ENCODE peak calls at places on chromosomes 3 and 15, in eight cellular contexts. Z is A549; Q is activated naive CD4-positive, alpha-beta T cell treated with Interleukin-2 at 50 U/mL for 16 hours; Y is GM10248; W is progenitor cell of endocrine pancreas; S is amniotic epithelial cell; T is GM19239; L is NCI-H1092. R is an unnamed sample.

GRCh38 chr15:34588046-34588674 is 4.7 kb upstream of the GOLGA8B start:
- DNase-seq in Z (peak; percentile 71), Q (peak; percentile 68), Y (peak; percentile 60), W (no peak), S (peak; percentile 86), T (no peak), L (no peak), R (peak; percentile 61)

GRCh38 chr15:63233667-63234419 is 43.6 kb upstream of the APH1B start:
- DNase-seq in Z (no peak), Q (no peak), Y (no peak), W (no peak), S (peak; percentile 96), T (no peak), L (no peak), R (no peak)

GRCh38 chr3:141410861-141411771 is 42.8 kb downstream of the ZBTB38 start:
- DNase-seq in Z (no peak), Q (peak; percentile 30), Y (peak; percentile 41), W (no peak), S (no peak), T (no peak), L (no peak), R (no peak)

GRCh38 chr15:80404719-80405553 is 754 bp downstream of the ARNT2 start:
- DNase-seq in Z (peak; percentile 65), Q (no peak), Y (peak; percentile 31), W (peak; percentile 22), S (no peak), T (no peak), L (peak; percentile 4), R (no peak)

GRCh38 chr3:12479919-12480425 is 4.3 kb upstream of the TSEN2 start:
- DNase-seq in Z (peak; percentile 82), Q (peak; percentile 7), Y (peak; percentile 77), W (peak; percentile 17), S (peak; percentile 45), T (peak; percentile 53), L (peak; percentile 37), R (peak; percentile 57)

GRCh38 chr3:176740891-176741290 is 456.4 kb downstream of the TBL1XR1 start:
- DNase-seq in Z (no peak), Q (no peak), Y (no peak), W (no peak), S (no peak), T (no peak), L (no peak), R (no peak)

GRCh38 chr3:32456429-32457130 is 46.1 kb downstream of the CMTM6 start:
- DNase-seq in Z (no peak), Q (no peak), Y (no peak), W (no peak), S (no peak), T (no peak), L (no peak), R (no peak)

GRCh38 chr15:88029696-88030095 is 226.8 kb downstream of the NTRK3 start:
- DNase-seq in Z (no peak), Q (no peak), Y (no peak), W (no peak), S (peak; percentile 1), T (no peak), L (no peak), R (no peak)

GRCh38 chr3:192260611-192261010 is 466.7 kb downstream of the FGF12 start:
- DNase-seq in Z (no peak), Q (no peak), Y (no peak), W (no peak), S (no peak), T (no peak), L (no peak), R (no peak)

GRCh38 chr3:30084971-30085403 is 521.4 kb upstream of the TGFBR2 start:
- DNase-seq in Z (no peak), Q (no peak), Y (no peak), W (no peak), S (peak; percentile 55), T (no peak), L (no peak), R (no peak)

GRCh38 chr15:39579487-39580116 is 1.3 kb upstream of the THBS1 start:
- DNase-seq in Z (peak; percentile 62), Q (peak; percentile 3), Y (no peak), W (peak; percentile 30), S (peak; percentile 89), T (no peak), L (no peak), R (no peak)

GRCh38 chr15:50247819-50248650 is 17.5 kb downstream of the HDC start:
- DNase-seq in Z (no peak), Q (peak; percentile 49), Y (peak; percentile 70), W (no peak), S (no peak), T (peak; percentile 57), L (no peak), R (peak; percentile 66)

GRCh38 chr3:178446054-178446453 is 90.2 kb upstream of the KCNMB2 start:
- DNase-seq in Z (no peak), Q (no peak), Y (no peak), W (no peak), S (no peak), T (no peak), L (no peak), R (no peak)

GRCh38 chr3:196989721-196990262 is 21.2 kb upstream of the PIGZ start:
- DNase-seq in Z (no peak), Q (no peak), Y (no peak), W (no peak), S (no peak), T (no peak), L (peak; percentile 52), R (no peak)

GRCh38 chr3:156160653-156161052 is 40.3 kb downstream of the KCNAB1 start:
- DNase-seq in Z (no peak), Q (no peak), Y (peak; percentile 25), W (no peak), S (no peak), T (no peak), L (no peak), R (no peak)

GRCh38 chr3:51340311-51340829 is 44.7 kb upstream of the MANF start:
- DNase-seq in Z (peak; percentile 54), Q (no peak), Y (no peak), W (no peak), S (peak; percentile 91), T (no peak), L (no peak), R (no peak)

GRCh38 chr3:170410428-170411029 is 8.1 kb upstream of the CLDN11 start:
- DNase-seq in Z (peak; percentile 36), Q (no peak), Y (peak; percentile 41), W (no peak), S (peak; percentile 40), T (no peak), L (peak; percentile 6), R (peak; percentile 38)

GRCh38 chr3:87033205-87033604 is 42.3 kb upstream of the VGLL3 start:
- DNase-seq in Z (no peak), Q (no peak), Y (no peak), W (no peak), S (no peak), T (no peak), L (no peak), R (no peak)

GRCh38 chr3:65963787-65964707 is 74.7 kb downstream of the MAGI1 start:
- DNase-seq in Z (peak; percentile 64), Q (peak; percentile 8), Y (peak; percentile 74), W (no peak), S (peak; percentile 96), T (peak; percentile 5), L (no peak), R (no peak)

GRCh38 chr15:33720952-33721351 is 247.3 kb upstream of the CHRM5 start:
- DNase-seq in Z (no peak), Q (no peak), Y (no peak), W (no peak), S (peak; percentile 44), T (no peak), L (no peak), R (no peak)

GRCh38 chr3:67509471-67510075 is 144.8 kb downstream of the SUCLG2 start:
- DNase-seq in Z (no peak), Q (no peak), Y (no peak), W (no peak), S (peak; percentile 51), T (no peak), L (no peak), R (no peak)

R was measured in B cell.